ENCODE peak calls at places on chromosomes 5 and 9, in six cellular contexts. H, G, Q, T, L and W are unnamed samples.

GRCh38 chr9:123339666-123340414 is 16.2 kb upstream of the CRB2 start:
- DNase-seq in T (peak), L (no peak), H (no peak), Q (no peak), G (no peak), W (no peak)

GRCh38 chr5:168282120-168282519 is 9.3 kb upstream of the WWC1 start:
- DNase-seq in G (no peak), T (no peak), H (peak), L (peak), Q (no peak), W (no peak)

GRCh38 chr5:123670981-123671557 is 159.1 kb downstream of the CSNK1G3 start:
- DNase-seq in T (peak), Q (peak), G (peak), H (peak), L (peak), W (peak)

GRCh38 chr9:129398901-129399300 is 220.8 kb upstream of the IER5L start:
- DNase-seq in G (no peak), Q (no peak), T (no peak), H (peak), L (no peak), W (no peak)

GRCh38 chr5:95986937-95987520 is 25.4 kb upstream of the ELL2 start:
- DNase-seq in Q (no peak), H (no peak), G (no peak), L (no peak), T (no peak), W (no peak)

GRCh38 chr9:136700959-136701664 is 11.3 kb upstream of the DIPK1B start:
- DNase-seq in L (no peak), H (no peak), T (peak), Q (no peak), G (no peak), W (peak)

GRCh38 chr5:124102491-124102890 is 590.5 kb downstream of the CSNK1G3 start:
- DNase-seq in T (no peak), L (no peak), Q (no peak), G (no peak), H (no peak), W (no peak)

GRCh38 chr5:1507961-1508678 is 15.6 kb downstream of the LPCAT1 start:
- DNase-seq in Q (no peak), G (no peak), L (no peak), H (peak), T (no peak), W (no peak)

GRCh38 chr5:179554981-179555380 is 4.6 kb downstream of the RUFY1 start:
- DNase-seq in H (no peak), Q (no peak), T (no peak), L (no peak), G (no peak), W (no peak)

GRCh38 chr9:31210982-31211570 is 1173.4 kb upstream of the ACO1 start:
- DNase-seq in L (peak), T (no peak), H (peak), G (no peak), Q (no peak), W (no peak)

GRCh38 chr5:134541736-134542376 is 16.4 kb downstream of the JADE2 start:
- DNase-seq in Q (no peak), L (peak), G (no peak), H (peak), T (no peak), W (no peak)